ENCODE peak calls at places on chromosome 21, in four cellular contexts. E is central memory CD8-positive, alpha-beta T cell; J is NCI-H748 treated with DMSO at 0.1 percent for 48 hours; K is GM23248. I is an unnamed sample.
A peak's percentile ranks its signal among the peaks of the same experiment; 100 is the strongest.

GRCh38 chr21:16185766-16186165 is 456.0 kb downstream of the USP25 start:
- DNase-seq in J (no peak), K (no peak), E (no peak), I (no peak)

GRCh38 chr21:42063578-42064521 is 7.3 kb upstream of the UMODL1 start:
- DNase-seq in J (no peak), E (peak; percentile 34), K (no peak), I (no peak)

GRCh38 chr21:44931501-44932365 is 8.1 kb upstream of the SLX9 start:
- DNase-seq in K (peak; percentile 25), J (no peak), E (no peak), I (no peak)

GRCh38 chr21:15526793-15527192 is 203.0 kb upstream of the USP25 start:
- DNase-seq in K (no peak), J (no peak), E (no peak), I (no peak)

GRCh38 chr21:44589094-44589493 is 3.2 kb downstream of the KRTAP10-6 start:
- DNase-seq in E (no peak), K (no peak), J (no peak), I (no peak)

GRCh38 chr21:37230632-37231246 is 36.4 kb downstream of the VPS26C start:
- DNase-seq in K (no peak), J (no peak), E (no peak), I (no peak)

GRCh38 chr21:43297989-43298388 is 128.9 kb downstream of the SIK1 start:
- DNase-seq in E (no peak), J (no peak), K (no peak), I (no peak)

GRCh38 chr21:44800103-44800502 is 1.5 kb downstream of the UBE2G2 start:
- DNase-seq in J (no peak), E (no peak), K (peak; percentile 82), I (no peak)

GRCh38 chr21:15539376-15539775 is 190.4 kb upstream of the USP25 start:
- DNase-seq in J (no peak), K (no peak), E (no peak), I (no peak)

I was measured in NCI-H1105.